ENCODE peak calls at places on chromosomes 13 and 19, in six cellular contexts. One of them, this sample, is unnamed.

GRCh38 chr13:22012676-22013075 is 341.8 kb downstream of the FGF9 start:
- DNase-seq in GM12891: no peak
- DNase-seq in SK-N-SH: no peak
- DNase-seq in H1: no peak
- DNase-seq in GM12878: no peak
- DNase-seq in HepG2: no peak
- DNase-seq in this sample: no peak

GRCh38 chr13:48564046-48564445 is 31.2 kb upstream of the RCBTB2 start:
- DNase-seq in SK-N-SH: peak
- DNase-seq in GM12878: no peak
- DNase-seq in GM12891: no peak
- DNase-seq in HepG2: no peak
- DNase-seq in H1: no peak
- DNase-seq in this sample: no peak

GRCh38 chr19:6802336-6803035 is 30.0 kb downstream of the VAV1 start:
- DNase-seq in GM12878: peak
- DNase-seq in HepG2: no peak
- DNase-seq in H1: no peak
- DNase-seq in SK-N-SH: no peak
- DNase-seq in GM12891: no peak
- DNase-seq in this sample: peak

GRCh38 chr19:46955114-46955812 is 64.4 kb upstream of the NPAS1 start:
- DNase-seq in GM12891: no peak
- DNase-seq in H1: no peak
- DNase-seq in GM12878: no peak
- DNase-seq in HepG2: peak
- DNase-seq in SK-N-SH: no peak
- DNase-seq in this sample: no peak

GRCh38 chr13:110915057-110915873 is at the start of gene ANKRD10:
- DNase-seq in H1: peak
- DNase-seq in GM12878: peak
- DNase-seq in HepG2: peak
- DNase-seq in SK-N-SH: peak
- DNase-seq in GM12891: peak
- DNase-seq in this sample: peak

GRCh38 chr13:33611016-33611805 is 206.7 kb upstream of the RFC3 start:
- DNase-seq in HepG2: peak
- DNase-seq in GM12891: no peak
- DNase-seq in SK-N-SH: no peak
- DNase-seq in H1: no peak
- DNase-seq in GM12878: no peak
- DNase-seq in this sample: no peak

GRCh38 chr13:92197669-92198068 is 799.2 kb downstream of the GPC5 start:
- DNase-seq in SK-N-SH: no peak
- DNase-seq in H1: no peak
- DNase-seq in GM12891: no peak
- DNase-seq in GM12878: no peak
- DNase-seq in HepG2: no peak
- DNase-seq in this sample: no peak

GRCh38 chr13:79405501-79405830 is 589 bp downstream of the RBM26 start:
- DNase-seq in GM12891: no peak
- DNase-seq in SK-N-SH: no peak
- DNase-seq in H1: no peak
- DNase-seq in HepG2: no peak
- DNase-seq in GM12878: no peak
- DNase-seq in this sample: no peak

GRCh38 chr19:9531933-9532332 is 6.5 kb downstream of the ZNF426 start:
- DNase-seq in GM12891: no peak
- DNase-seq in HepG2: peak
- DNase-seq in SK-N-SH: no peak
- DNase-seq in GM12878: no peak
- DNase-seq in H1: no peak
- DNase-seq in this sample: no peak

GRCh38 chr13:106182404-106182803 is 353.1 kb downstream of the EFNB2 start:
- DNase-seq in HepG2: no peak
- DNase-seq in H1: no peak
- DNase-seq in GM12891: no peak
- DNase-seq in SK-N-SH: no peak
- DNase-seq in GM12878: no peak
- DNase-seq in this sample: no peak

DNA sequence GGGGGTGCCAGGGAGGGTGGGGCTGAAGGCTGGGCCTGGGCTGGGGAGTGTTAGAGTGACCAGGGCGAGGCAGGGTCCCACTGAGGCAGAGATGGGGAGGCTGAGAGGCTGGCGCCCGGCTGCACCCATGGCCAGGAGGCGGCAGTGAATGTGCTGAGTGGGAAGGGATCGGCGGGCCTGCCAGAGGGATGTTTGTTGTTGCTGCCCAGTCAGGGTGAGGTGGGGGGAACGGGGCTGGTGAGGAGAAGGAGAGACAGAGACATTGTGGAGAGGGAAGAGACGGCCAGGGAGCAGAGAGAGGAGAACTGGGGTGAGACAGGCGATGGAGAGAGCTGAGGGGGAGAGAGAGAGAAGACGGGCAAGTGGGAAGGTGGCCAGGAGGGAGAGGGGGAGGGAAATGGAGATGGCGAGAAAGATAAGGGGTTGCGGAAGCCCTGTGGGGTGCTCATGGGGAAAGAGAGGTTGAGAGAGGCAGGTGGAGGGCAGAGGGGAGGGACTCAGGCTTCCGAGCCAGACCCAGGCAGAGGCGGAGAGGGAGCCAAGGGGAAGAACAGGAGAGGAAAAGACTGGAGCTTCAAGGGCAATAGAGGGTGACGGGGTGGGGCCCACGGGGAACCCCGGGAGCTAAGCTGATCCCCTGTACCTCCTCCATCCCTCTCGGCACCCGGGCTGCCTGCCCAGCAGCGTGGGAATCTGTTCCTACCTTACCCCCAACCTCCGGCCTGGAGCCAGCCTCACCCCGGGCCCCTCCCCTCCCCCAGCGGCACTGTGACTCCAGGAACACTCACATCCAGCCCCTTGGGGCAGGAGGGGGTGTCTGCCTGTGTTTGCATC is 690 bp upstream of the B3GNT8 start:
- DNase-seq in GM12891: no peak
- DNase-seq in SK-N-SH: peak
- DNase-seq in H1: peak
- DNase-seq in GM12878: no peak
- DNase-seq in HepG2: no peak
- DNase-seq in this sample: no peak
- TF ChIP-seq POLR2AphosphoS5 in GM12891: peak
- TF ChIP-seq POLR2AphosphoS5 in SK-N-SH: no peak
- TF ChIP-seq POLR2AphosphoS5 in H1: peak
- TF ChIP-seq POLR2AphosphoS5 in GM12878: no peak
- TF ChIP-seq POLR2AphosphoS5 in HepG2: no peak
- TF ChIP-seq POLR2AphosphoS5 in this sample: no peak

DNA sequence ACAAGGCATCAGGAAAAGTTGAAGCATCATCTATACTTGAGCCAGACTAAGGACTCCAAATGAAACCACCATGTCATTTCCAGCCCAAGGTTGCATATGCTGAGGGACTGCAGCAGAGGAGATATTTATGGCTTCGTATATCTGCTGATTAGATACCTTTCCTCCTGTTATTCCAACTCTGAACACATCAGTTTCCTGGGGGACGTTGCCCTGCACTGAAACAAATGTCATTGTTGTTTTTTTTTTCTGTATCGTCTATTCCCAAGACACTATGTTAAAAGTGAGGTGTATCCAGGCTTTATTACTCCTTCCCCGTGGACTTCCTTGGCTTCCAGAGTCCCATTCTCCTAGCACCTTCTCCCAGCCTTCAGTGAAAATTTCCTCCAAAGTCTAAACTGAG is at the start of gene OR7A17:
- DNase-seq in SK-N-SH: no peak
- DNase-seq in HepG2: no peak
- DNase-seq in GM12878: no peak
- DNase-seq in H1: no peak
- DNase-seq in GM12891: no peak
- DNase-seq in this sample: no peak
- TF ChIP-seq TAF1 in SK-N-SH: no peak
- TF ChIP-seq TAF1 in HepG2: no peak
- TF ChIP-seq TAF1 in GM12878: no peak
- TF ChIP-seq TAF1 in H1: no peak
- TF ChIP-seq TAF1 in GM12891: no peak
- TF ChIP-seq TAF1 in this sample: no peak

DNA sequence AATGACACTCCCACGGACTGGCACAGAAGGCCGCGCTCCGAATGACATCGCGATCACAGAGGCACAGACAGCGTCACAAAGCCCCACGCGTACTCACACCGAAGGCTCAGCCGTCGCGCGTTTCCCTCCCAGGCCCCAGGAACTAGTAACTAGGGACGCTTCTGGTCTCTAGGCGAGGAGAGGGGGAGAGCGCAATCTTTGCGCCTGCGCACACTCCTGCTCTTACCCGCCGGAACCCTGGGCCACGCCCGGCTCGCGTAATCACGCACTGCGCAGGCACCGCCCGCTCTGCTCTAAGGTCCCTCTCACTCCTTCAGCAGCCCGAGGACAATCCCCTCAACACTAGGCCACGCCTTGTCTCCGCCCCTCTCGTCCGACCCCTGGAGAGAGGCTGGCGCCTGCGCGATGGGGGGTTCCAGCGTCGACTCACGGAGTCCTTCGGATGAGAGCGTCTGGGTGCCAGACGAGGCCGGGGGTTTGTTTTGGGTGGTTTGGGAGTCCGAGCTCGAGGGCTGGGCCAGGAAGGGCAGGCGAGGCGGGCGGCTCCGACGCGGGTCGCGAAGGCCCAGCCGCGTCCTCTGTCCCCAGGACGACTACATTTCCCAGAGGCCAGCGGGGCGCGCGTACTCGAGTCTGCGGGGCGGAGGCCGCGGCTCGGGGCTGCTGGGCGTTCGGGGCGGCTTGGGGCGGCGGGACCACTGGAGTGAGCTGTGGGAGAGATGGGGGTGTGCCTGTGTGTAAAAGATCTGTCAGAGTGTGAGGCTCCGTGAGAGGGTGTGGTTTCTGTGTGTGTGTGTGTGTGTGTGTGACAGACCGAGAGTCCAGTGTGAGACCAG is at the start of gene ZNF471:
- DNase-seq in GM12891: no peak
- DNase-seq in HepG2: no peak
- DNase-seq in H1: peak
- DNase-seq in SK-N-SH: peak
- DNase-seq in GM12878: no peak
- DNase-seq in this sample: no peak
- TF ChIP-seq POLR2AphosphoS5 in GM12891: no peak
- TF ChIP-seq POLR2AphosphoS5 in HepG2: no peak
- TF ChIP-seq POLR2AphosphoS5 in H1: peak
- TF ChIP-seq POLR2AphosphoS5 in SK-N-SH: peak
- TF ChIP-seq POLR2AphosphoS5 in GM12878: no peak
- TF ChIP-seq POLR2AphosphoS5 in this sample: no peak

DNA sequence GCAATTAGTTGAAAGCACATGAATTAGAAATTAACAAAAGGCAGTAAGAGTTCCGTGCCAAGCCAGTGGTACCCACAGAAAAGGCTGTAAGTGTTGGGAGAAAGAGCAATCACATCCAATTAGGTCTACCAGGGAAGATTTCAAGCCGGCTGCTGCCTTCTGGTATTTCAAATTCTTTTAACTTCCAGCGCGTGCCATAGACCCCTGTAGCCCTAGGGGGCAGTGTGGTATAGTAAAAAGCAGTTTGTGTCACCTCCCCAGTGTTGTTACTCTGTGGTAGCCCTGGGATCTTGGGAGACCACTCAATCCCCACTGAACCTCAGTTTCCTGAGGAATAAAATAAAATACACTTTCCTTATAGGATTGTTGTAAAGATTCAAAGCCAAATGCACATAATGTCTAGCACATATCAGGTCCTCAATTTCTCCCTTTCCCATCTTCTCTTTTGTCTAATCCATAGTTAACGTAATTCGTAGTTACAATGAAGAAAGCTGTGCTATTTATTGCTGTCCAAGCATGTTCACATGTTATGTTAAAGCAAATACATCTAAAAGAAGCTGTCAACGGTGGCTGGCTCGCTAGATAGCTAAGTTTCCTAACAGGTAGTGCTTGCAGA is 230.2 kb downstream of the TDRD3 start:
- DNase-seq in GM12891: peak
- DNase-seq in SK-N-SH: peak
- DNase-seq in HepG2: peak
- DNase-seq in GM12878: no peak
- DNase-seq in H1: peak
- DNase-seq in this sample: no peak
- TF ChIP-seq TAF1 in GM12891: no peak
- TF ChIP-seq TAF1 in SK-N-SH: no peak
- TF ChIP-seq TAF1 in HepG2: no peak
- TF ChIP-seq TAF1 in GM12878: no peak
- TF ChIP-seq TAF1 in H1: no peak
- TF ChIP-seq TAF1 in this sample: no peak

GRCh38 chr13:37345869-37346268 is 240.4 kb upstream of the CSNK1A1L start:
- DNase-seq in HepG2: no peak
- DNase-seq in H1: no peak
- DNase-seq in SK-N-SH: no peak
- DNase-seq in GM12891: no peak
- DNase-seq in GM12878: no peak
- DNase-seq in this sample: no peak
- TF ChIP-seq POLR2AphosphoS5 in HepG2: no peak
- TF ChIP-seq POLR2AphosphoS5 in H1: no peak
- TF ChIP-seq POLR2AphosphoS5 in SK-N-SH: no peak
- TF ChIP-seq POLR2AphosphoS5 in GM12891: no peak
- TF ChIP-seq POLR2AphosphoS5 in GM12878: no peak
- TF ChIP-seq POLR2AphosphoS5 in this sample: no peak

GRCh38 chr19:1295169-1296012 is 9.7 kb downstream of the EFNA2 start:
- DNase-seq in HepG2: no peak
- DNase-seq in GM12878: no peak
- DNase-seq in H1: peak
- DNase-seq in SK-N-SH: peak
- DNase-seq in GM12891: peak
- DNase-seq in this sample: peak
- TF ChIP-seq TAF1 in HepG2: no peak
- TF ChIP-seq TAF1 in GM12878: no peak
- TF ChIP-seq TAF1 in H1: no peak
- TF ChIP-seq TAF1 in SK-N-SH: no peak
- TF ChIP-seq TAF1 in GM12891: no peak
- TF ChIP-seq TAF1 in this sample: no peak

GRCh38 chr19:55597493-55597892 is 1.8 kb downstream of the FIZ1 start:
- DNase-seq in SK-N-SH: peak
- DNase-seq in H1: no peak
- DNase-seq in GM12891: no peak
- DNase-seq in HepG2: no peak
- DNase-seq in GM12878: no peak
- DNase-seq in this sample: no peak

GRCh38 chr19:55600336-55601028 is 394 bp downstream of the ZNF524 start:
- DNase-seq in H1: peak
- DNase-seq in SK-N-SH: peak
- DNase-seq in HepG2: no peak
- DNase-seq in GM12891: peak
- DNase-seq in GM12878: no peak
- DNase-seq in this sample: peak

GRCh38 chr19:55599468-55600335 is at the start of the genes FIZ1 and ZNF524:
- DNase-seq in GM12891: peak
- DNase-seq in SK-N-SH: peak
- DNase-seq in HepG2: peak
- DNase-seq in GM12878: peak
- DNase-seq in H1: peak
- DNase-seq in this sample: peak

GRCh38 chr19:55598034-55598433 is 1.3 kb downstream of the FIZ1 start:
- DNase-seq in GM12878: no peak
- DNase-seq in SK-N-SH: peak
- DNase-seq in HepG2: no peak
- DNase-seq in H1: peak
- DNase-seq in GM12891: no peak
- DNase-seq in this sample: no peak

GRCh38 chr19:55598719-55599467 is 424 bp downstream of the FIZ1 start:
- DNase-seq in GM12878: peak
- DNase-seq in SK-N-SH: peak
- DNase-seq in GM12891: peak
- DNase-seq in H1: peak
- DNase-seq in HepG2: peak
- DNase-seq in this sample: peak
- TF ChIP-seq POLR2AphosphoS5 in GM12878: no peak
- TF ChIP-seq POLR2AphosphoS5 in SK-N-SH: peak
- TF ChIP-seq POLR2AphosphoS5 in GM12891: no peak
- TF ChIP-seq POLR2AphosphoS5 in H1: peak
- TF ChIP-seq POLR2AphosphoS5 in HepG2: no peak
- TF ChIP-seq POLR2AphosphoS5 in this sample: no peak